ENCODE peak calls at places on chromosomes 2 and 18, in six cellular contexts. One of them, this sample, is unnamed. For H3K27me3, the result is how much of the 10 kb centered on the place peaks cover.

GRCh38 chr18:32274307-32274706 is 84.5 kb downstream of the MEP1B start:
- DNase-seq in AG04450: no peak
- DNase-seq in cardiac muscle cell: no peak
- DNase-seq in Peyer's patch: no peak
- DNase-seq in CD8-positive, alpha-beta T cell: no peak
- DNase-seq in transverse colon: no peak
- DNase-seq in this sample: no peak

GRCh38 chr2:101930019-101930418 is 61.7 kb upstream of the IL1R2 start:
- DNase-seq in AG04450: no peak
- DNase-seq in transverse colon: no peak
- DNase-seq in cardiac muscle cell: no peak
- DNase-seq in CD8-positive, alpha-beta T cell: no peak
- DNase-seq in Peyer's patch: no peak
- DNase-seq in this sample: no peak

GRCh38 chr2:136305517-136306192 is 187.7 kb upstream of the CXCR4 start:
- DNase-seq in transverse colon: no peak
- DNase-seq in Peyer's patch: peak
- DNase-seq in CD8-positive, alpha-beta T cell: peak
- DNase-seq in cardiac muscle cell: no peak
- DNase-seq in AG04450: no peak
- DNase-seq in this sample: no peak

GRCh38 chr2:172859821-172860707 is 124.4 kb downstream of the RAPGEF4 start:
- DNase-seq in CD8-positive, alpha-beta T cell: no peak
- DNase-seq in transverse colon: no peak
- DNase-seq in cardiac muscle cell: no peak
- DNase-seq in AG04450: no peak
- DNase-seq in Peyer's patch: no peak
- DNase-seq in this sample: no peak

GRCh38 chr2:114046373-114046772 is 156.5 kb downstream of the ACTR3 start:
- DNase-seq in Peyer's patch: no peak
- DNase-seq in AG04450: no peak
- DNase-seq in cardiac muscle cell: no peak
- DNase-seq in CD8-positive, alpha-beta T cell: no peak
- DNase-seq in transverse colon: no peak
- DNase-seq in this sample: no peak

GRCh38 chr2:20397811-20398447 is 47.3 kb upstream of the PUM2 start:
- DNase-seq in CD8-positive, alpha-beta T cell: no peak
- DNase-seq in AG04450: no peak
- DNase-seq in transverse colon: no peak
- DNase-seq in Peyer's patch: no peak
- DNase-seq in cardiac muscle cell: no peak
- DNase-seq in this sample: no peak

GRCh38 chr2:24620936-24621335 is 129.9 kb downstream of the NCOA1 start:
- DNase-seq in transverse colon: no peak
- DNase-seq in cardiac muscle cell: no peak
- DNase-seq in AG04450: no peak
- DNase-seq in CD8-positive, alpha-beta T cell: no peak
- DNase-seq in Peyer's patch: no peak
- DNase-seq in this sample: no peak

GRCh38 chr2:191255756-191256312 is 10.6 kb downstream of the MYO1B start:
- DNase-seq in Peyer's patch: no peak
- DNase-seq in transverse colon: no peak
- DNase-seq in AG04450: no peak
- DNase-seq in cardiac muscle cell: no peak
- DNase-seq in CD8-positive, alpha-beta T cell: no peak
- DNase-seq in this sample: no peak

GRCh38 chr2:40279001-40279400 is 172.9 kb downstream of the SLC8A1 start:
- DNase-seq in CD8-positive, alpha-beta T cell: no peak
- DNase-seq in AG04450: no peak
- DNase-seq in Peyer's patch: no peak
- DNase-seq in cardiac muscle cell: no peak
- DNase-seq in transverse colon: no peak
- DNase-seq in this sample: peak

GRCh38 chr18:57234346-57234745 is 87.5 kb downstream of the BOD1L2 start:
- DNase-seq in CD8-positive, alpha-beta T cell: no peak
- DNase-seq in Peyer's patch: no peak
- DNase-seq in transverse colon: no peak
- DNase-seq in AG04450: no peak
- DNase-seq in cardiac muscle cell: no peak
- DNase-seq in this sample: no peak

GRCh38 chr2:41774011-41774605 is 273.7 kb upstream of the PKDCC start:
- DNase-seq in Peyer's patch: no peak
- DNase-seq in AG04450: no peak
- DNase-seq in CD8-positive, alpha-beta T cell: no peak
- DNase-seq in cardiac muscle cell: no peak
- DNase-seq in transverse colon: no peak
- DNase-seq in this sample: no peak

GRCh38 chr18:9722691-9723090 is 14.6 kb downstream of the RAB31 start:
- DNase-seq in transverse colon: peak
- DNase-seq in CD8-positive, alpha-beta T cell: no peak
- DNase-seq in AG04450: no peak
- DNase-seq in Peyer's patch: no peak
- DNase-seq in cardiac muscle cell: no peak
- DNase-seq in this sample: no peak

GRCh38 chr2:197996583-197996982 is 192.2 kb downstream of the PLCL1 start:
- DNase-seq in CD8-positive, alpha-beta T cell: no peak
- DNase-seq in transverse colon: no peak
- DNase-seq in Peyer's patch: no peak
- DNase-seq in AG04450: no peak
- DNase-seq in cardiac muscle cell: no peak
- DNase-seq in this sample: no peak

GRCh38 chr2:45083175-45083574 is 73.9 kb upstream of the SIX2 start:
- DNase-seq in Peyer's patch: no peak
- DNase-seq in AG04450: no peak
- DNase-seq in transverse colon: no peak
- DNase-seq in cardiac muscle cell: no peak
- DNase-seq in CD8-positive, alpha-beta T cell: no peak
- DNase-seq in this sample: no peak
- TF ChIP-seq CTCF in Peyer's patch: no peak
- TF ChIP-seq CTCF in AG04450: no peak
- TF ChIP-seq CTCF in transverse colon: no peak
- TF ChIP-seq CTCF in cardiac muscle cell: no peak
- TF ChIP-seq CTCF in CD8-positive, alpha-beta T cell: no peak
- TF ChIP-seq CTCF in this sample: no peak

DNA sequence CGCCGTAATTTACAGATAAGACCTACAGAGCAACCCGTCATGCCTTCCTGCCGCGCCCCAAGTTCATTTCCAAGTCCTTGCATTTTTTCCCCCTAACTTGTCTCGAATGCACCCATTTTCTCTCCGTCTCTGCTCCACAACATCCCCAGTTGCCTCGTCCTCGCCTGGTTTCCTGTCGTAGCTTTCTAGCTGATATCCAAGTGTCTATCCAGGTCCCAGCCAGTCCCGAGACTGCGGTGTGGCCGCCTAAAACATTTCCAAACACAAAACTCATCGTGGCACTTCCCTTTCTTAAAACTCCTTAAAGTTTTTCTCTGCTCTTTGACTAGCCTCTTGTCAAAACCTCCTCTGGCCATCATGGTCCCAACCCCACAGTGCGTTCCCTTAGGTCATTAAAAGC is 1.2 kb upstream of the BARD1 start:
- DNase-seq in Peyer's patch: no peak
- DNase-seq in CD8-positive, alpha-beta T cell: no peak
- DNase-seq in transverse colon: peak
- DNase-seq in AG04450: no peak
- DNase-seq in cardiac muscle cell: no peak
- DNase-seq in this sample: no peak
- H3K27ac ChIP-seq in Peyer's patch: no peak
- H3K27ac ChIP-seq in CD8-positive, alpha-beta T cell: no peak
- H3K27ac ChIP-seq in transverse colon: no peak
- H3K27ac ChIP-seq in AG04450: no peak
- H3K27ac ChIP-seq in cardiac muscle cell: no peak
- H3K27ac ChIP-seq in this sample: no peak

DNA sequence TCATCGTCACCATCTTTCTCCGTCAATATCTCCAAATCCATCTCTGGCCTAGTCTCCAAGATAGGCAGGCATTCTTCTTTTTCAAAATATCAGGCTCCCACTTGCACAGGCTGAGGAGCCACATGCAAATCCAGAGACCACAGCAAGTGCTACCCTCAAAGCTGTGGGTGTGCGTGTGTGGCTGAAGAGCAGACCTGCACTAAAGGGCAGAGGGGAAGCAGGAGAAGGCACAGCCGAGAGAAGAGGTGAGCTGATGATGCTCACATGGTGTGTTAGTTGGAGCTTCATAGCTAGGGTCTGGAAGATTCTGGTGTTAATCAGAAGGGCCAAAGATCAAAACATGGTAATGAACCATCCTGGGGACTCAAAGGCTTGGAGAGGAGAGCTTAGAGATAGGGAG is 3.8 kb downstream of the SPEG start:
- DNase-seq in AG04450: no peak
- DNase-seq in transverse colon: no peak
- DNase-seq in cardiac muscle cell: no peak
- DNase-seq in CD8-positive, alpha-beta T cell: no peak
- DNase-seq in Peyer's patch: no peak
- DNase-seq in this sample: no peak
- H3K27me3 ChIP-seq in AG04450: under half
- H3K27me3 ChIP-seq in transverse colon: half or more
- H3K27me3 ChIP-seq in cardiac muscle cell: under half
- H3K27me3 ChIP-seq in CD8-positive, alpha-beta T cell: under half
- H3K27me3 ChIP-seq in Peyer's patch: under half
- H3K27me3 ChIP-seq in this sample: under half

DNA sequence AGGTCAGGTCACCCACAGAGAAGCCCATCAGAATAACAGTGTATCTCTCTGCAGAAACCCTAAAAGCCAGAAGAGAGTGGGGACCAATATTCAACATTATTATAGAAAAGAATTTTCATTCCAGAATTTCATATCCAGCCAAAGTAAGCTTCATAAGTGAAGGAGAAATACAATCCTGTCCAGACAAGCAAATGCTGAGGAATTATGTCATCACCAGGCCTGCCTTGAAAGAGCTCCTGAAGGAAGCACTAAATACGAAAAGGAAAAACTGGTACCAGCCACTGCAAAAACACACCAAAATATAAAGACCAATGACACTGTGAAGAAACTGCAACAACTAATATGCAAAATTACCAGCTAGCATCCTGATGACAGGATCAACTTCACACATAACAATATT is 260.0 kb upstream of the KYNU start:
- DNase-seq in cardiac muscle cell: no peak
- DNase-seq in transverse colon: no peak
- DNase-seq in AG04450: no peak
- DNase-seq in CD8-positive, alpha-beta T cell: no peak
- DNase-seq in Peyer's patch: no peak
- DNase-seq in this sample: no peak
- TF ChIP-seq CTCF in cardiac muscle cell: no peak
- TF ChIP-seq CTCF in transverse colon: no peak
- TF ChIP-seq CTCF in AG04450: no peak
- TF ChIP-seq CTCF in CD8-positive, alpha-beta T cell: no peak
- TF ChIP-seq CTCF in Peyer's patch: no peak
- TF ChIP-seq CTCF in this sample: no peak

DNA sequence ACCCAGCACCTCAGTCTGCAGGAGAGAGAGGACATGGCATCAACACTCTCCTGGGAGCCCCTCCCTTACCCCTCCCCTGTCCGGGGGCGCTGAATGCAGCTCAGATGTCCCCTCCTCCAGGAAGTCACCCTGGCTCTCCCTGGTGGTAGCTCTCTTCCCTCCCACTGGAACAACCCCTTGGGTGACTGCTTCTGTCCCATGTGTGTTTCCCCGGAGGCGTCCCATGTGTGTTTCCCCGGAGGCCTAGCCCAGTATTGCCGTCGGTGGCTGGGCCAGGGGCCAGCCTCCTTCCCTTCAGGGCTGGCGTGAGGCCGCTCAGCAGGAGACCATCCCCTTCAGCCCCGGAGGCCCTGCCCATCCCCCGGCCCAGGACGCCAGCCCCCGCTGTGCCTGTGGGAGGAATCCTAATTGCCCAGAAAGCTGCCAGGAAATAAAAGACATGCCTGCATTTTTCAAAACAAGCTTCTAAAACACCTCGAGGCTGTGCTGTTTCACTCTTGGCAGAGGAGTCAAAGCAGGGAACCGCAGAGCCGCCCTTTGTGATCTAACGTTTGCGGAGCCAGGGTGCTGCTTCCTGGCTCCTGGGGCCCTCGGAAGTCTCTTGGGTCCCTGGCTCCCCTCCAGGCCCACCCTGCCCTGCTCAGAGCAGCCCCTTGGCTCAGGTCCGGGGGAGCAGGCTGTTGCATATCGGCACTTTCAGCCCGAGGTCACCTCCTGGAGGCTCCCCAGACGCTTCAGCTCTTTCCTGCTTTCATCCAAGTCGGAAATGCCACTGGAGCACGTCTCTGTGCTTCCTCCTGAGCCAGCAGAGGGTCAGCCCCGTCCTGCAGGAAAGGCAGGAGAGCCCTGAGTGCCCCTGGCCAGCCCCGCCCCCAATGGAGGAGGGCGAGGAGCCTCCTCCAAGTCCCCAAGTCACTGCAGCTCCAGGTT is 11.4 kb downstream of the SNED1 start:
- DNase-seq in AG04450: peak
- DNase-seq in cardiac muscle cell: no peak
- DNase-seq in CD8-positive, alpha-beta T cell: no peak
- DNase-seq in transverse colon: no peak
- DNase-seq in Peyer's patch: peak
- DNase-seq in this sample: peak
- H3K27ac ChIP-seq in AG04450: peak
- H3K27ac ChIP-seq in cardiac muscle cell: no peak
- H3K27ac ChIP-seq in CD8-positive, alpha-beta T cell: peak
- H3K27ac ChIP-seq in transverse colon: peak
- H3K27ac ChIP-seq in Peyer's patch: peak
- H3K27ac ChIP-seq in this sample: no peak